ENCODE peak calls at places on chromosomes 4 and X, in seven cellular contexts. One of them, this sample, is unnamed.

GRCh38 chrX:7941390-7942042 is 14.3 kb upstream of the PNPLA4 start:
- DNase-seq in NK-92 treated with Interleukin-12 subunit alpha and Interleukin-12 subunit beta, amount 100 ng/mL, for 24 hours: no peak
- DNase-seq in midbrain: peak
- DNase-seq in activated CD4-positive, CD25-positive, alpha-beta regulatory T cell treated with anti-CD3 and anti-CD28 coated beads, Interleukin-2, amount 50 U/mL, for 16 hours: no peak
- DNase-seq in nephron progenitor cell: peak
- DNase-seq in astrocyte: no peak
- DNase-seq in nucleus accumbens: peak
- DNase-seq in this sample: no peak

GRCh38 chr4:94803181-94803580 is 45.4 kb downstream of the BMPR1B start:
- DNase-seq in midbrain: no peak
- DNase-seq in NK-92 treated with Interleukin-12 subunit alpha and Interleukin-12 subunit beta, amount 100 ng/mL, for 24 hours: no peak
- DNase-seq in nephron progenitor cell: no peak
- DNase-seq in astrocyte: peak
- DNase-seq in nucleus accumbens: no peak
- DNase-seq in activated CD4-positive, CD25-positive, alpha-beta regulatory T cell treated with anti-CD3 and anti-CD28 coated beads, Interleukin-2, amount 50 U/mL, for 16 hours: no peak
- DNase-seq in this sample: no peak

GRCh38 chrX:86121916-86122315 is 26.3 kb upstream of the DACH2 start:
- DNase-seq in nephron progenitor cell: peak
- DNase-seq in activated CD4-positive, CD25-positive, alpha-beta regulatory T cell treated with anti-CD3 and anti-CD28 coated beads, Interleukin-2, amount 50 U/mL, for 16 hours: no peak
- DNase-seq in midbrain: no peak
- DNase-seq in nucleus accumbens: no peak
- DNase-seq in astrocyte: no peak
- DNase-seq in NK-92 treated with Interleukin-12 subunit alpha and Interleukin-12 subunit beta, amount 100 ng/mL, for 24 hours: no peak
- DNase-seq in this sample: no peak

GRCh38 chr4:97507587-97508245 is 635.6 kb downstream of the STPG2 start:
- DNase-seq in NK-92 treated with Interleukin-12 subunit alpha and Interleukin-12 subunit beta, amount 100 ng/mL, for 24 hours: no peak
- DNase-seq in midbrain: no peak
- DNase-seq in activated CD4-positive, CD25-positive, alpha-beta regulatory T cell treated with anti-CD3 and anti-CD28 coated beads, Interleukin-2, amount 50 U/mL, for 16 hours: no peak
- DNase-seq in nucleus accumbens: no peak
- DNase-seq in astrocyte: peak
- DNase-seq in nephron progenitor cell: no peak
- DNase-seq in this sample: no peak

GRCh38 chr4:3270141-3270611 is 21.2 kb downstream of the MSANTD1 start:
- DNase-seq in nucleus accumbens: no peak
- DNase-seq in activated CD4-positive, CD25-positive, alpha-beta regulatory T cell treated with anti-CD3 and anti-CD28 coated beads, Interleukin-2, amount 50 U/mL, for 16 hours: no peak
- DNase-seq in nephron progenitor cell: no peak
- DNase-seq in NK-92 treated with Interleukin-12 subunit alpha and Interleukin-12 subunit beta, amount 100 ng/mL, for 24 hours: no peak
- DNase-seq in midbrain: peak
- DNase-seq in astrocyte: peak
- DNase-seq in this sample: no peak

GRCh38 chr4:35760706-35761278 is 483.5 kb downstream of the ARAP2 start:
- DNase-seq in astrocyte: no peak
- DNase-seq in activated CD4-positive, CD25-positive, alpha-beta regulatory T cell treated with anti-CD3 and anti-CD28 coated beads, Interleukin-2, amount 50 U/mL, for 16 hours: no peak
- DNase-seq in nucleus accumbens: no peak
- DNase-seq in NK-92 treated with Interleukin-12 subunit alpha and Interleukin-12 subunit beta, amount 100 ng/mL, for 24 hours: no peak
- DNase-seq in nephron progenitor cell: no peak
- DNase-seq in midbrain: no peak
- DNase-seq in this sample: peak

GRCh38 chr4:123481034-123481433 is 84.4 kb downstream of the SPRY1 start:
- DNase-seq in astrocyte: peak
- DNase-seq in activated CD4-positive, CD25-positive, alpha-beta regulatory T cell treated with anti-CD3 and anti-CD28 coated beads, Interleukin-2, amount 50 U/mL, for 16 hours: no peak
- DNase-seq in midbrain: no peak
- DNase-seq in nucleus accumbens: no peak
- DNase-seq in NK-92 treated with Interleukin-12 subunit alpha and Interleukin-12 subunit beta, amount 100 ng/mL, for 24 hours: no peak
- DNase-seq in nephron progenitor cell: no peak
- DNase-seq in this sample: no peak

GRCh38 chrX:139287155-139287924 is 243.2 kb upstream of the F9 start:
- DNase-seq in nephron progenitor cell: no peak
- DNase-seq in nucleus accumbens: no peak
- DNase-seq in astrocyte: no peak
- DNase-seq in midbrain: no peak
- DNase-seq in activated CD4-positive, CD25-positive, alpha-beta regulatory T cell treated with anti-CD3 and anti-CD28 coated beads, Interleukin-2, amount 50 U/mL, for 16 hours: no peak
- DNase-seq in NK-92 treated with Interleukin-12 subunit alpha and Interleukin-12 subunit beta, amount 100 ng/mL, for 24 hours: no peak
- DNase-seq in this sample: no peak

GRCh38 chr4:37890501-37891220 is at the start of gene TBC1D1:
- DNase-seq in nucleus accumbens: peak
- DNase-seq in NK-92 treated with Interleukin-12 subunit alpha and Interleukin-12 subunit beta, amount 100 ng/mL, for 24 hours: peak
- DNase-seq in midbrain: peak
- DNase-seq in nephron progenitor cell: peak
- DNase-seq in astrocyte: no peak
- DNase-seq in activated CD4-positive, CD25-positive, alpha-beta regulatory T cell treated with anti-CD3 and anti-CD28 coated beads, Interleukin-2, amount 50 U/mL, for 16 hours: peak
- DNase-seq in this sample: no peak

GRCh38 chrX:85963736-85964135 is 83.6 kb downstream of the CHM start:
- DNase-seq in midbrain: no peak
- DNase-seq in NK-92 treated with Interleukin-12 subunit alpha and Interleukin-12 subunit beta, amount 100 ng/mL, for 24 hours: no peak
- DNase-seq in astrocyte: peak
- DNase-seq in nucleus accumbens: peak
- DNase-seq in nephron progenitor cell: no peak
- DNase-seq in activated CD4-positive, CD25-positive, alpha-beta regulatory T cell treated with anti-CD3 and anti-CD28 coated beads, Interleukin-2, amount 50 U/mL, for 16 hours: no peak
- DNase-seq in this sample: no peak

GRCh38 chr4:142840516-142841123 is 5.5 kb downstream of the INPP4B start:
- DNase-seq in astrocyte: peak
- DNase-seq in NK-92 treated with Interleukin-12 subunit alpha and Interleukin-12 subunit beta, amount 100 ng/mL, for 24 hours: no peak
- DNase-seq in nephron progenitor cell: no peak
- DNase-seq in activated CD4-positive, CD25-positive, alpha-beta regulatory T cell treated with anti-CD3 and anti-CD28 coated beads, Interleukin-2, amount 50 U/mL, for 16 hours: no peak
- DNase-seq in nucleus accumbens: no peak
- DNase-seq in midbrain: peak
- DNase-seq in this sample: no peak

GRCh38 chrX:49184294-49185061 is 1.7 kb downstream of the PRICKLE3 start:
- DNase-seq in astrocyte: peak
- DNase-seq in nucleus accumbens: peak
- DNase-seq in NK-92 treated with Interleukin-12 subunit alpha and Interleukin-12 subunit beta, amount 100 ng/mL, for 24 hours: no peak
- DNase-seq in midbrain: no peak
- DNase-seq in nephron progenitor cell: peak
- DNase-seq in activated CD4-positive, CD25-positive, alpha-beta regulatory T cell treated with anti-CD3 and anti-CD28 coated beads, Interleukin-2, amount 50 U/mL, for 16 hours: no peak
- DNase-seq in this sample: peak

GRCh38 chr4:77240469-77241066 is 83.6 kb downstream of the CCNG2 start:
- DNase-seq in nucleus accumbens: peak
- DNase-seq in midbrain: peak
- DNase-seq in nephron progenitor cell: peak
- DNase-seq in activated CD4-positive, CD25-positive, alpha-beta regulatory T cell treated with anti-CD3 and anti-CD28 coated beads, Interleukin-2, amount 50 U/mL, for 16 hours: peak
- DNase-seq in astrocyte: peak
- DNase-seq in NK-92 treated with Interleukin-12 subunit alpha and Interleukin-12 subunit beta, amount 100 ng/mL, for 24 hours: peak
- DNase-seq in this sample: peak

GRCh38 chrX:26253526-26253925 is 37.6 kb downstream of the MAGEB5 start:
- DNase-seq in nucleus accumbens: no peak
- DNase-seq in astrocyte: no peak
- DNase-seq in midbrain: no peak
- DNase-seq in nephron progenitor cell: no peak
- DNase-seq in activated CD4-positive, CD25-positive, alpha-beta regulatory T cell treated with anti-CD3 and anti-CD28 coated beads, Interleukin-2, amount 50 U/mL, for 16 hours: no peak
- DNase-seq in NK-92 treated with Interleukin-12 subunit alpha and Interleukin-12 subunit beta, amount 100 ng/mL, for 24 hours: no peak
- DNase-seq in this sample: no peak

GRCh38 chr4:159655547-159655946 is 552.7 kb downstream of the RAPGEF2 start:
- DNase-seq in NK-92 treated with Interleukin-12 subunit alpha and Interleukin-12 subunit beta, amount 100 ng/mL, for 24 hours: no peak
- DNase-seq in midbrain: no peak
- DNase-seq in nephron progenitor cell: no peak
- DNase-seq in nucleus accumbens: no peak
- DNase-seq in astrocyte: peak
- DNase-seq in activated CD4-positive, CD25-positive, alpha-beta regulatory T cell treated with anti-CD3 and anti-CD28 coated beads, Interleukin-2, amount 50 U/mL, for 16 hours: no peak
- DNase-seq in this sample: no peak

GRCh38 chr4:147732516-147733193 is 767 bp downstream of the ARHGAP10 start:
- DNase-seq in nucleus accumbens: no peak
- DNase-seq in midbrain: no peak
- DNase-seq in NK-92 treated with Interleukin-12 subunit alpha and Interleukin-12 subunit beta, amount 100 ng/mL, for 24 hours: no peak
- DNase-seq in astrocyte: peak
- DNase-seq in activated CD4-positive, CD25-positive, alpha-beta regulatory T cell treated with anti-CD3 and anti-CD28 coated beads, Interleukin-2, amount 50 U/mL, for 16 hours: no peak
- DNase-seq in nephron progenitor cell: peak
- DNase-seq in this sample: peak

GRCh38 chr4:15444879-15445576 is 17.2 kb downstream of the C1QTNF7 start:
- DNase-seq in midbrain: no peak
- DNase-seq in activated CD4-positive, CD25-positive, alpha-beta regulatory T cell treated with anti-CD3 and anti-CD28 coated beads, Interleukin-2, amount 50 U/mL, for 16 hours: no peak
- DNase-seq in nucleus accumbens: no peak
- DNase-seq in nephron progenitor cell: no peak
- DNase-seq in NK-92 treated with Interleukin-12 subunit alpha and Interleukin-12 subunit beta, amount 100 ng/mL, for 24 hours: no peak
- DNase-seq in astrocyte: no peak
- DNase-seq in this sample: no peak

GRCh38 chr4:165651901-165652300 is 221.1 kb upstream of the TLL1 start:
- DNase-seq in nucleus accumbens: no peak
- DNase-seq in astrocyte: no peak
- DNase-seq in NK-92 treated with Interleukin-12 subunit alpha and Interleukin-12 subunit beta, amount 100 ng/mL, for 24 hours: no peak
- DNase-seq in activated CD4-positive, CD25-positive, alpha-beta regulatory T cell treated with anti-CD3 and anti-CD28 coated beads, Interleukin-2, amount 50 U/mL, for 16 hours: no peak
- DNase-seq in nephron progenitor cell: no peak
- DNase-seq in midbrain: no peak
- DNase-seq in this sample: no peak

GRCh38 chrX:114267127-114267526 is 316.8 kb upstream of the HTR2C start:
- DNase-seq in nucleus accumbens: no peak
- DNase-seq in nephron progenitor cell: no peak
- DNase-seq in astrocyte: no peak
- DNase-seq in NK-92 treated with Interleukin-12 subunit alpha and Interleukin-12 subunit beta, amount 100 ng/mL, for 24 hours: no peak
- DNase-seq in activated CD4-positive, CD25-positive, alpha-beta regulatory T cell treated with anti-CD3 and anti-CD28 coated beads, Interleukin-2, amount 50 U/mL, for 16 hours: no peak
- DNase-seq in midbrain: no peak
- DNase-seq in this sample: no peak

GRCh38 chrX:9465380-9466114 is 689 bp downstream of the TBL1X start:
- DNase-seq in astrocyte: no peak
- DNase-seq in midbrain: no peak
- DNase-seq in activated CD4-positive, CD25-positive, alpha-beta regulatory T cell treated with anti-CD3 and anti-CD28 coated beads, Interleukin-2, amount 50 U/mL, for 16 hours: no peak
- DNase-seq in nucleus accumbens: peak
- DNase-seq in NK-92 treated with Interleukin-12 subunit alpha and Interleukin-12 subunit beta, amount 100 ng/mL, for 24 hours: peak
- DNase-seq in nephron progenitor cell: peak
- DNase-seq in this sample: peak

GRCh38 chr4:7970031-7970946 is 30.6 kb upstream of the AFAP1 start:
- DNase-seq in NK-92 treated with Interleukin-12 subunit alpha and Interleukin-12 subunit beta, amount 100 ng/mL, for 24 hours: no peak
- DNase-seq in activated CD4-positive, CD25-positive, alpha-beta regulatory T cell treated with anti-CD3 and anti-CD28 coated beads, Interleukin-2, amount 50 U/mL, for 16 hours: no peak
- DNase-seq in astrocyte: peak
- DNase-seq in nephron progenitor cell: no peak
- DNase-seq in nucleus accumbens: no peak
- DNase-seq in midbrain: no peak
- DNase-seq in this sample: no peak

GRCh38 chrX:17692709-17693346 is 44.5 kb upstream of the SCML1 start:
- DNase-seq in astrocyte: peak
- DNase-seq in activated CD4-positive, CD25-positive, alpha-beta regulatory T cell treated with anti-CD3 and anti-CD28 coated beads, Interleukin-2, amount 50 U/mL, for 16 hours: no peak
- DNase-seq in NK-92 treated with Interleukin-12 subunit alpha and Interleukin-12 subunit beta, amount 100 ng/mL, for 24 hours: no peak
- DNase-seq in nephron progenitor cell: peak
- DNase-seq in nucleus accumbens: no peak
- DNase-seq in midbrain: no peak
- DNase-seq in this sample: peak

GRCh38 chr4:136461533-136461932 is 1070.8 kb downstream of the PCDH18 start:
- DNase-seq in nucleus accumbens: no peak
- DNase-seq in midbrain: no peak
- DNase-seq in nephron progenitor cell: no peak
- DNase-seq in activated CD4-positive, CD25-positive, alpha-beta regulatory T cell treated with anti-CD3 and anti-CD28 coated beads, Interleukin-2, amount 50 U/mL, for 16 hours: no peak
- DNase-seq in astrocyte: no peak
- DNase-seq in NK-92 treated with Interleukin-12 subunit alpha and Interleukin-12 subunit beta, amount 100 ng/mL, for 24 hours: no peak
- DNase-seq in this sample: no peak

GRCh38 chr4:37767546-37767945 is 58.9 kb upstream of the PGM2 start:
- DNase-seq in nucleus accumbens: no peak
- DNase-seq in astrocyte: peak
- DNase-seq in nephron progenitor cell: no peak
- DNase-seq in NK-92 treated with Interleukin-12 subunit alpha and Interleukin-12 subunit beta, amount 100 ng/mL, for 24 hours: no peak
- DNase-seq in midbrain: no peak
- DNase-seq in activated CD4-positive, CD25-positive, alpha-beta regulatory T cell treated with anti-CD3 and anti-CD28 coated beads, Interleukin-2, amount 50 U/mL, for 16 hours: no peak
- DNase-seq in this sample: peak

GRCh38 chr4:180973894-180974293 is 1269.3 kb upstream of the TENM3 start:
- DNase-seq in NK-92 treated with Interleukin-12 subunit alpha and Interleukin-12 subunit beta, amount 100 ng/mL, for 24 hours: no peak
- DNase-seq in nephron progenitor cell: no peak
- DNase-seq in activated CD4-positive, CD25-positive, alpha-beta regulatory T cell treated with anti-CD3 and anti-CD28 coated beads, Interleukin-2, amount 50 U/mL, for 16 hours: no peak
- DNase-seq in midbrain: no peak
- DNase-seq in astrocyte: no peak
- DNase-seq in nucleus accumbens: no peak
- DNase-seq in this sample: no peak

GRCh38 chrX:37454537-37455285 is 105.5 kb downstream of the PRRG1 start:
- DNase-seq in nucleus accumbens: no peak
- DNase-seq in nephron progenitor cell: no peak
- DNase-seq in activated CD4-positive, CD25-positive, alpha-beta regulatory T cell treated with anti-CD3 and anti-CD28 coated beads, Interleukin-2, amount 50 U/mL, for 16 hours: no peak
- DNase-seq in midbrain: no peak
- DNase-seq in NK-92 treated with Interleukin-12 subunit alpha and Interleukin-12 subunit beta, amount 100 ng/mL, for 24 hours: no peak
- DNase-seq in astrocyte: peak
- DNase-seq in this sample: no peak

GRCh38 chr4:1471443-1472147 is 65.4 kb upstream of the NKX1-1 start:
- DNase-seq in midbrain: no peak
- DNase-seq in nephron progenitor cell: no peak
- DNase-seq in NK-92 treated with Interleukin-12 subunit alpha and Interleukin-12 subunit beta, amount 100 ng/mL, for 24 hours: no peak
- DNase-seq in nucleus accumbens: no peak
- DNase-seq in astrocyte: no peak
- DNase-seq in activated CD4-positive, CD25-positive, alpha-beta regulatory T cell treated with anti-CD3 and anti-CD28 coated beads, Interleukin-2, amount 50 U/mL, for 16 hours: no peak
- DNase-seq in this sample: no peak

GRCh38 chr4:111811661-111812060 is 333.6 kb upstream of the FAM241A start:
- DNase-seq in activated CD4-positive, CD25-positive, alpha-beta regulatory T cell treated with anti-CD3 and anti-CD28 coated beads, Interleukin-2, amount 50 U/mL, for 16 hours: no peak
- DNase-seq in astrocyte: no peak
- DNase-seq in nucleus accumbens: no peak
- DNase-seq in NK-92 treated with Interleukin-12 subunit alpha and Interleukin-12 subunit beta, amount 100 ng/mL, for 24 hours: no peak
- DNase-seq in nephron progenitor cell: no peak
- DNase-seq in midbrain: no peak
- DNase-seq in this sample: no peak

GRCh38 chr4:184115399-184115798 is 102.3 kb downstream of the ENPP6 start:
- DNase-seq in activated CD4-positive, CD25-positive, alpha-beta regulatory T cell treated with anti-CD3 and anti-CD28 coated beads, Interleukin-2, amount 50 U/mL, for 16 hours: no peak
- DNase-seq in nucleus accumbens: no peak
- DNase-seq in NK-92 treated with Interleukin-12 subunit alpha and Interleukin-12 subunit beta, amount 100 ng/mL, for 24 hours: no peak
- DNase-seq in midbrain: no peak
- DNase-seq in astrocyte: no peak
- DNase-seq in nephron progenitor cell: no peak
- DNase-seq in this sample: no peak

GRCh38 chr4:85952982-85953650 is 406.7 kb downstream of the MAPK10 start:
- DNase-seq in midbrain: no peak
- DNase-seq in astrocyte: no peak
- DNase-seq in activated CD4-positive, CD25-positive, alpha-beta regulatory T cell treated with anti-CD3 and anti-CD28 coated beads, Interleukin-2, amount 50 U/mL, for 16 hours: no peak
- DNase-seq in nucleus accumbens: no peak
- DNase-seq in NK-92 treated with Interleukin-12 subunit alpha and Interleukin-12 subunit beta, amount 100 ng/mL, for 24 hours: no peak
- DNase-seq in nephron progenitor cell: no peak
- DNase-seq in this sample: no peak

GRCh38 chrX:40877869-40878268 is 142.5 kb upstream of the MED14 start:
- DNase-seq in nucleus accumbens: no peak
- DNase-seq in activated CD4-positive, CD25-positive, alpha-beta regulatory T cell treated with anti-CD3 and anti-CD28 coated beads, Interleukin-2, amount 50 U/mL, for 16 hours: peak
- DNase-seq in NK-92 treated with Interleukin-12 subunit alpha and Interleukin-12 subunit beta, amount 100 ng/mL, for 24 hours: no peak
- DNase-seq in midbrain: peak
- DNase-seq in nephron progenitor cell: no peak
- DNase-seq in astrocyte: no peak
- DNase-seq in this sample: no peak

GRCh38 chr4:13705521-13706035 is 78.1 kb upstream of the BOD1L1 start:
- DNase-seq in midbrain: peak
- DNase-seq in nucleus accumbens: no peak
- DNase-seq in astrocyte: no peak
- DNase-seq in activated CD4-positive, CD25-positive, alpha-beta regulatory T cell treated with anti-CD3 and anti-CD28 coated beads, Interleukin-2, amount 50 U/mL, for 16 hours: no peak
- DNase-seq in NK-92 treated with Interleukin-12 subunit alpha and Interleukin-12 subunit beta, amount 100 ng/mL, for 24 hours: no peak
- DNase-seq in nephron progenitor cell: no peak
- DNase-seq in this sample: no peak

This sample was measured in BE2C.